ENCODE peak calls at places on chromosomes 7 and 10, in four cellular contexts. G, B, X and R are unnamed samples.

GRCh38 chr7:2638224-2638991 is 6.6 kb downstream of the TTYH3 start:
- DNase-seq in G (no peak), B (no peak), X (no peak), R (peak; percentile 90)

GRCh38 chr7:90655566-90655965 is 59.4 kb downstream of the CDK14 start:
- DNase-seq in G (no peak), B (no peak), X (no peak), R (no peak)

GRCh38 chr7:75734586-75735047 is 4.1 kb downstream of the HIP1 start:
- DNase-seq in G (peak; percentile 79), B (no peak), X (no peak), R (no peak)

GRCh38 chr10:21452203-21452602 is 73.3 kb downstream of the SKIDA1 start:
- DNase-seq in G (no peak), B (no peak), X (no peak), R (no peak)

GRCh38 chr7:101911800-101912705 is 94.6 kb downstream of the CUX1 start:
- DNase-seq in G (peak; percentile 59), B (no peak), X (no peak), R (no peak)

GRCh38 chr10:124091646-124092269 is 1.6 kb downstream of the CHST15 start:
- DNase-seq in G (no peak), B (peak; percentile 71), X (no peak), R (peak; percentile 73)

GRCh38 chr10:73907841-73908517 is 3.0 kb upstream of the PLAU start:
- DNase-seq in G (no peak), B (no peak), X (no peak), R (no peak)

GRCh38 chr7:6401536-6401935 is 46.2 kb downstream of the DAGLB start:
- DNase-seq in G (no peak), B (no peak), X (no peak), R (no peak)

GRCh38 chr10:103759100-103759781 is 96.1 kb downstream of the SH3PXD2A start:
- DNase-seq in G (no peak), B (no peak), X (no peak), R (peak; percentile 42)

GRCh38 chr7:42099837-42100508 is 137.0 kb downstream of the GLI3 start:
- DNase-seq in G (no peak), B (no peak), X (no peak), R (no peak)

GRCh38 chr10:98486421-98486820 is 39.7 kb upstream of the HPS1 start:
- DNase-seq in G (no peak), B (no peak), X (no peak), R (no peak)

GRCh38 chr10:35397953-35398352 is 61.6 kb downstream of the CCNY start:
- DNase-seq in G (no peak), B (no peak), X (no peak), R (no peak)

GRCh38 chr10:35400600-35401268 is 64.4 kb downstream of the CCNY start:
- DNase-seq in G (no peak), B (no peak), X (no peak), R (no peak)

GRCh38 chr10:35398355-35398754 is 62.0 kb downstream of the CCNY start:
- DNase-seq in G (no peak), B (no peak), X (no peak), R (peak; percentile 39)

GRCh38 chr10:35398888-35399287 is 62.6 kb downstream of the CCNY start:
- DNase-seq in G (no peak), B (no peak), X (no peak), R (no peak)

GRCh38 chr10:35399414-35400009 is 63.2 kb downstream of the CCNY start:
- DNase-seq in G (peak; percentile 84), B (no peak), X (no peak), R (no peak)
- TF ChIP-seq NRF1 in G (no peak), B (no peak), X (no peak), R (no peak)

GRCh38 chr7:22074961-22075360 is 129.3 kb upstream of the CDCA7L start:
- DNase-seq in G (no peak), B (no peak), X (no peak), R (no peak)
- H3K4me2 ChIP-seq in G (no peak overlapping the region), B (no peak overlapping the region), X (no peak overlapping the region), R (no peak overlapping the region)

GRCh38 chr10:129962558-129963075 is 1.5 kb downstream of the EBF3 start:
- DNase-seq in G (no peak), B (no peak), X (no peak), R (no peak)

GRCh38 chr10:129965418-129965793 is 1.3 kb upstream of the EBF3 start:
- DNase-seq in G (no peak), B (no peak), X (no peak), R (no peak)

GRCh38 chr10:129963076-129963830 is 821 bp downstream of the EBF3 start:
- DNase-seq in G (no peak), B (peak; percentile 65), X (no peak), R (peak; percentile 64)

GRCh38 chr10:129964611-129965417 is 740 bp upstream of the EBF3 start:
- DNase-seq in G (no peak), B (peak; percentile 77), X (no peak), R (no peak)

DNA sequence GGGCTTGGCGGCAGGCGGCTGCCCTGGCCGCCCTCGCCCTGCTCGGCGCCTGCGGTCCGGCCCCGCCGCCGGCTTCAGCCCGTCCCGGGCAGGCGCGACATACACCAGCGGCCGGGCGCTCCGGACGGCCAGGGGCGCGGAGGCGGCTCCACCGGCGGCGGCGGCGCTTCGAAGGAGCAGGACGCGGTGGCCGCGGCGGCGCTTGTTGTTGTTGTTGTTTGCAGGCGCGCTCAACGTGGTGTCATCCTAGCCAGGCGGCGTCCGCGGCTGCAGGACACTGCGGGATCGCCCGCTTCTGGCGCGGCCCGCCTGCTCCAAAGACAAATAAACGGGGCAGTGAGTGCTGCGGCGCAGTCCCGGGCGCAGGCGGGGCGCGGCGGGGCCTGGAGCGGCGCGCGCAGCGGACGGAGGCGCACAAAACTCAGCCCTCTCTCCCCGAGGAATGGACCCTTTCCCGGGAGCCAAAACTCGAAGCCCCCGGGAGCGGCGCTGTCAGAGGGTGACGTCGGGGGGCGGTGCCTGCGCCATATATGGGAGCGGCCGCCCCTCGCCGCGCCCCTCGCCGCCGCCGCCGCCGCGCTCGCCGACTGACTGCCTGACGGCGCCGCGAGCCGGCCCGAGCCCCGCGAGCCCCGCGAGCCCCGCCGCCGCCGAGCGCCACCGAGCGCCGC is at the start of gene EBF3:
- DNase-seq in G (peak; percentile 43), B (peak; percentile 91), X (no peak), R (peak; percentile 88)
- TF ChIP-seq NRF1 in G (no peak), B (no peak), X (no peak), R (no peak)

GRCh38 chr7:44488955-44489354 is 1.5 kb downstream of the NUDCD3 start:
- DNase-seq in G (no peak), B (no peak), X (no peak), R (no peak)

GRCh38 chr7:44484482-44485313 is 5.8 kb downstream of the NUDCD3 start:
- DNase-seq in G (no peak), B (no peak), X (no peak), R (no peak)

GRCh38 chr7:44486001-44486400 is 4.5 kb downstream of the NUDCD3 start:
- DNase-seq in G (no peak), B (no peak), X (no peak), R (no peak)

GRCh38 chr7:44489955-44490350 is 505 bp downstream of the NUDCD3 start:
- DNase-seq in G (peak; percentile 28), B (no peak), X (no peak), R (no peak)

GRCh38 chr7:44486693-44487092 is 3.8 kb downstream of the NUDCD3 start:
- DNase-seq in G (no peak), B (no peak), X (no peak), R (no peak)
- H3K4me2 ChIP-seq in G (no peak overlapping the region), B (no peak overlapping the region), X (peak overlapping the region; percentile 53), R (no peak overlapping the region)

DNA sequence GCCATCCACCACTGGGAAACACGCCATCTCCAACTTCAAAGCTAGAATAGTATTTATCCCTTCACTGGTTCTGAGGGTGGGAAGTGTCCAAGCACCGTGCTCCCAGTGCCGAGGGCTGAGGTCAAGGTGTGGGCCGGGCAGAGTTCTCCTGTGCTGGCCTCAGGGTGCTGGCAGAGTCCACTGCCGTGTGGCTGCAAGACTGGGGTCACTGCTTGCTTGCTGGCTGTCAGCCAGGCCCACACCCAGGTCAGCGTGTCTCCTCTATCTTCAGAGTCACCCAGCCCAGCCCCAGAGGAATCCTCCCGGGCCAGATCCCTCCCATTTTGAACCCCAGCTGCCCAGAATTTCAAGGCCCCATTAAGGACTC is 45.4 kb upstream of the PPP2R2D start:
- DNase-seq in G (no peak), B (no peak), X (no peak), R (no peak)
- TF ChIP-seq NRF1 in G (no peak), B (no peak), X (no peak), R (no peak)

DNA sequence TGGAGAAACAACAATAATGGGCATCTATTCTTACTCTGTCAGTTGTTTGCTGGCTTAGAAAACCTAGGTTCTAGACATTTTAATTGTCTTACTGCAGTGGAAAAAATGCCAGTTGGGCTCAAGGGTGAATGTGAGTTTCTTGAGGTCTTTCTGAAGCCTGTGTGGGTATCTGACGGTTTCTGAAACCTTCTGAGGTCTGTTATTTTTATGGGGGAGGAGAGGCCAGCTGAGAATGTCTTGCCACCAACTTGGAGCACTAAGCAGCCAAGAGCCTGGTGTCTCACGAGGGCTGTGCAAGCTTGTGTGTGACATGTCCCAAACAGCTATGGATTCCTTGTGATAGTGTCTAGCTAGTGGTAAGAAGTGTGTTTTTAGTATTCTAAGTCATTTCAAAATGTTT is 24.2 kb upstream of the DDC start:
- DNase-seq in G (no peak), B (no peak), X (no peak), R (no peak)
- H3K4me2 ChIP-seq in G (no peak overlapping the region), B (no peak overlapping the region), X (no peak overlapping the region), R (no peak overlapping the region)

GRCh38 chr7:34240450-34240849 is 335.1 kb downstream of the BMPER start:
- DNase-seq in G (no peak), B (no peak), X (no peak), R (no peak)

GRCh38 chr7:34237493-34237849 is 332.1 kb downstream of the BMPER start:
- DNase-seq in G (no peak), B (no peak), X (no peak), R (no peak)

GRCh38 chr7:34236839-34237492 is 331.6 kb downstream of the BMPER start:
- DNase-seq in G (no peak), B (no peak), X (no peak), R (no peak)

GRCh38 chr7:34236057-34236456 is 330.7 kb downstream of the BMPER start:
- DNase-seq in G (no peak), B (no peak), X (no peak), R (no peak)
- TF ChIP-seq NRF1 in G (no peak), B (no peak), X (no peak), R (no peak)

GRCh38 chr7:36726311-36726710 is 2.0 kb upstream of the AOAH start:
- DNase-seq in G (no peak), B (no peak), X (no peak), R (no peak)
- H3K4me2 ChIP-seq in G (no peak overlapping the region), B (no peak overlapping the region), X (no peak overlapping the region), R (no peak overlapping the region)